ENCODE peak calls at places on chromosomes 12 and 14, in seven cellular contexts. One of them, this sample, is unnamed.

GRCh38 chr12:50505945-50506344 is 1.2 kb downstream of the DIP2B start:
- DNase-seq in HFFc6: no peak
- DNase-seq in neural crest cell: no peak
- DNase-seq in CD8-positive, alpha-beta T cell: no peak
- DNase-seq in H1: no peak
- DNase-seq in HFF-Myc: no peak
- DNase-seq in left ventricle myocardium inferior: no peak
- DNase-seq in this sample: no peak

GRCh38 chr12:6084261-6084968 is 40.1 kb downstream of the VWF start:
- DNase-seq in left ventricle myocardium inferior: no peak
- DNase-seq in neural crest cell: peak
- DNase-seq in HFF-Myc: peak
- DNase-seq in H1: no peak
- DNase-seq in CD8-positive, alpha-beta T cell: no peak
- DNase-seq in HFFc6: peak
- DNase-seq in this sample: peak

GRCh38 chr12:108363565-108363964 is 24.5 kb upstream of the CMKLR1 start:
- DNase-seq in HFF-Myc: no peak
- DNase-seq in neural crest cell: no peak
- DNase-seq in HFFc6: no peak
- DNase-seq in left ventricle myocardium inferior: no peak
- DNase-seq in H1: no peak
- DNase-seq in CD8-positive, alpha-beta T cell: no peak
- DNase-seq in this sample: no peak

GRCh38 chr12:4114986-4115385 is 158.6 kb upstream of the CCND2 start:
- DNase-seq in HFFc6: no peak
- DNase-seq in neural crest cell: no peak
- DNase-seq in CD8-positive, alpha-beta T cell: no peak
- DNase-seq in left ventricle myocardium inferior: no peak
- DNase-seq in HFF-Myc: no peak
- DNase-seq in H1: no peak
- DNase-seq in this sample: no peak

GRCh38 chr12:76201316-76201715 is 116.8 kb upstream of the NAP1L1 start:
- DNase-seq in neural crest cell: no peak
- DNase-seq in H1: no peak
- DNase-seq in CD8-positive, alpha-beta T cell: no peak
- DNase-seq in left ventricle myocardium inferior: no peak
- DNase-seq in HFFc6: no peak
- DNase-seq in HFF-Myc: no peak
- DNase-seq in this sample: no peak

GRCh38 chr12:110252716-110253115 is 28.3 kb upstream of the ATP2A2 start:
- DNase-seq in neural crest cell: no peak
- DNase-seq in HFFc6: no peak
- DNase-seq in HFF-Myc: no peak
- DNase-seq in left ventricle myocardium inferior: peak
- DNase-seq in CD8-positive, alpha-beta T cell: no peak
- DNase-seq in H1: no peak
- DNase-seq in this sample: no peak

GRCh38 chr14:22472935-22473854 is 115.8 kb downstream of the DAD1 start:
- DNase-seq in left ventricle myocardium inferior: no peak
- DNase-seq in H1: no peak
- DNase-seq in neural crest cell: peak
- DNase-seq in CD8-positive, alpha-beta T cell: no peak
- DNase-seq in HFFc6: no peak
- DNase-seq in HFF-Myc: no peak
- DNase-seq in this sample: no peak

GRCh38 chr12:5022465-5023061 is 21.1 kb upstream of the KCNA5 start:
- DNase-seq in H1: peak
- DNase-seq in HFF-Myc: no peak
- DNase-seq in neural crest cell: peak
- DNase-seq in left ventricle myocardium inferior: no peak
- DNase-seq in CD8-positive, alpha-beta T cell: no peak
- DNase-seq in HFFc6: no peak
- DNase-seq in this sample: peak

GRCh38 chr12:119247007-119247719 is 68.4 kb downstream of the HSPB8 start:
- DNase-seq in HFFc6: no peak
- DNase-seq in H1: no peak
- DNase-seq in HFF-Myc: no peak
- DNase-seq in neural crest cell: no peak
- DNase-seq in left ventricle myocardium inferior: no peak
- DNase-seq in CD8-positive, alpha-beta T cell: no peak
- DNase-seq in this sample: no peak

GRCh38 chr12:116346222-116346621 is 68.7 kb upstream of the MED13L start:
- DNase-seq in neural crest cell: no peak
- DNase-seq in CD8-positive, alpha-beta T cell: no peak
- DNase-seq in HFF-Myc: no peak
- DNase-seq in H1: no peak
- DNase-seq in left ventricle myocardium inferior: no peak
- DNase-seq in HFFc6: no peak
- DNase-seq in this sample: no peak

GRCh38 chr12:108995370-108995992 is 25.4 kb downstream of the SVOP start:
- DNase-seq in neural crest cell: no peak
- DNase-seq in HFF-Myc: no peak
- DNase-seq in HFFc6: no peak
- DNase-seq in H1: no peak
- DNase-seq in left ventricle myocardium inferior: no peak
- DNase-seq in CD8-positive, alpha-beta T cell: no peak
- DNase-seq in this sample: no peak

GRCh38 chr14:52275372-52275771 is 7.9 kb downstream of the PTGDR start:
- DNase-seq in H1: no peak
- DNase-seq in HFF-Myc: no peak
- DNase-seq in left ventricle myocardium inferior: no peak
- DNase-seq in CD8-positive, alpha-beta T cell: no peak
- DNase-seq in neural crest cell: no peak
- DNase-seq in HFFc6: no peak
- DNase-seq in this sample: no peak

GRCh38 chr12:1302471-1302870 is 291.9 kb downstream of the FBXL14 start:
- DNase-seq in neural crest cell: no peak
- DNase-seq in H1: no peak
- DNase-seq in CD8-positive, alpha-beta T cell: no peak
- DNase-seq in HFF-Myc: no peak
- DNase-seq in left ventricle myocardium inferior: no peak
- DNase-seq in HFFc6: no peak
- DNase-seq in this sample: no peak

GRCh38 chr12:103716517-103717196 is 124.4 kb downstream of the NT5DC3 start:
- DNase-seq in CD8-positive, alpha-beta T cell: no peak
- DNase-seq in HFF-Myc: no peak
- DNase-seq in left ventricle myocardium inferior: no peak
- DNase-seq in neural crest cell: no peak
- DNase-seq in HFFc6: no peak
- DNase-seq in H1: no peak
- DNase-seq in this sample: no peak

GRCh38 chr12:103715494-103715893 is 125.5 kb downstream of the NT5DC3 start:
- DNase-seq in HFF-Myc: no peak
- DNase-seq in left ventricle myocardium inferior: no peak
- DNase-seq in H1: no peak
- DNase-seq in HFFc6: no peak
- DNase-seq in CD8-positive, alpha-beta T cell: no peak
- DNase-seq in neural crest cell: no peak
- DNase-seq in this sample: no peak

DNA sequence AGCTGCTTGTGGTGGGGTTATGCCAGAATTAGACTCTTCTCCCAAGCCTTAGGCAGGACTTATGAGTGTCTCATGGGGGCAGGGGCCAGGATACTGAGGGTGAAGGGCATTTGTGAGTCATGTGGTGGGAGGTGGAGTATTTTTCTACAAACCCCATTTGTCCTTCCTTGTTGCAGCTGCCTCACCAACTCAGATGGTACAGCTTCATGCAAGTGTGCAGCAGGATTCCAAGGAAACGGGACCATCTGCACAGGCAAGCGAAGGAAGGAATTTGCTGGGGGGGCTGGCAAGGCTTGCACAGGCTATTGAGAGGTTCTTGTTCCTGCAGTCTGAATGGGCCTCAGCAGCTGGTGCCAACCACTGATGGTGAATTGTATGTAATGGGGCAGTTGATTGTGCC is 125.1 kb downstream of the STAB2 start:
- DNase-seq in left ventricle myocardium inferior: no peak
- DNase-seq in neural crest cell: no peak
- DNase-seq in HFFc6: no peak
- DNase-seq in CD8-positive, alpha-beta T cell: no peak
- DNase-seq in H1: no peak
- DNase-seq in HFF-Myc: no peak
- DNase-seq in this sample: no peak
- TF ChIP-seq CTCF in left ventricle myocardium inferior: no peak
- TF ChIP-seq CTCF in neural crest cell: no peak
- TF ChIP-seq CTCF in HFFc6: no peak
- TF ChIP-seq CTCF in CD8-positive, alpha-beta T cell: no peak
- TF ChIP-seq CTCF in H1: no peak
- TF ChIP-seq CTCF in HFF-Myc: no peak
- TF ChIP-seq CTCF in this sample: no peak

GRCh38 chr12:70733385-70733784 is 96.2 kb upstream of the PTPRB start:
- DNase-seq in H1: peak
- DNase-seq in HFFc6: peak
- DNase-seq in HFF-Myc: peak
- DNase-seq in neural crest cell: peak
- DNase-seq in left ventricle myocardium inferior: no peak
- DNase-seq in CD8-positive, alpha-beta T cell: no peak
- DNase-seq in this sample: no peak
- TF ChIP-seq CTCF in H1: no peak
- TF ChIP-seq CTCF in HFFc6: peak
- TF ChIP-seq CTCF in HFF-Myc: peak
- TF ChIP-seq CTCF in neural crest cell: peak
- TF ChIP-seq CTCF in left ventricle myocardium inferior: peak
- TF ChIP-seq CTCF in CD8-positive, alpha-beta T cell: peak
- TF ChIP-seq CTCF in this sample: peak

GRCh38 chr12:113098428-113099028 is 37.0 kb downstream of the RASAL1 start:
- DNase-seq in HFFc6: peak
- DNase-seq in HFF-Myc: peak
- DNase-seq in CD8-positive, alpha-beta T cell: peak
- DNase-seq in left ventricle myocardium inferior: peak
- DNase-seq in H1: peak
- DNase-seq in neural crest cell: peak
- DNase-seq in this sample: peak
- TF ChIP-seq CTCF in HFFc6: peak
- TF ChIP-seq CTCF in HFF-Myc: peak
- TF ChIP-seq CTCF in CD8-positive, alpha-beta T cell: peak
- TF ChIP-seq CTCF in left ventricle myocardium inferior: peak
- TF ChIP-seq CTCF in H1: peak
- TF ChIP-seq CTCF in neural crest cell: peak
- TF ChIP-seq CTCF in this sample: peak

DNA sequence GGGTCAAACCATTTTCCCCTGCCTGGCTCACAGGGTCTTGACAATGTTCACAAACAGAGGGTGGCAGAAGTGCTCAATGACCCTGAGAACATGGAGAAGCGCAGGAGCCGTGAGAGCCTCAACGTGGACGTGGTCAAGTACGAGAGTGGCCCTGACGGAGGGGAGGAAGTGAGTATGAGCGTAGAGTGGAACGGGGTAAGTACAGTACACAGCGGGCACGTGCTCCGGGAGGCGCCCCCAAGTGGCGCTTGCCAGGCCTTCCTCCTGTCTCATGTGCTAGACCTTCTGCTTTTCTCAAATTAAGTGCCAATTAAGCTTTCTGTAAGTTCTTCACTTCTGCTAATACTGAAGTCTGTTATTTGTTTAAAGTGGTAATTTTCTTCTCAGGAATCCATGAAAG is 35.9 kb downstream of the XRCC3 start:
- DNase-seq in HFF-Myc: peak
- DNase-seq in CD8-positive, alpha-beta T cell: peak
- DNase-seq in left ventricle myocardium inferior: no peak
- DNase-seq in HFFc6: no peak
- DNase-seq in H1: no peak
- DNase-seq in neural crest cell: no peak
- DNase-seq in this sample: no peak
- TF ChIP-seq CTCF in HFF-Myc: peak
- TF ChIP-seq CTCF in CD8-positive, alpha-beta T cell: peak
- TF ChIP-seq CTCF in left ventricle myocardium inferior: peak
- TF ChIP-seq CTCF in HFFc6: peak
- TF ChIP-seq CTCF in H1: peak
- TF ChIP-seq CTCF in neural crest cell: peak
- TF ChIP-seq CTCF in this sample: peak

GRCh38 chr12:124612392-124612680 is 44.9 kb upstream of the NCOR2 start:
- DNase-seq in HFF-Myc: no peak
- DNase-seq in HFFc6: no peak
- DNase-seq in H1: no peak
- DNase-seq in CD8-positive, alpha-beta T cell: no peak
- DNase-seq in neural crest cell: no peak
- DNase-seq in left ventricle myocardium inferior: no peak
- DNase-seq in this sample: no peak
- TF ChIP-seq CTCF in HFF-Myc: no peak
- TF ChIP-seq CTCF in HFFc6: no peak
- TF ChIP-seq CTCF in H1: no peak
- TF ChIP-seq CTCF in CD8-positive, alpha-beta T cell: no peak
- TF ChIP-seq CTCF in neural crest cell: no peak
- TF ChIP-seq CTCF in left ventricle myocardium inferior: no peak
- TF ChIP-seq CTCF in this sample: no peak

GRCh38 chr14:103542545-103543088 is 13.6 kb downstream of the TRMT61A start:
- DNase-seq in H1: no peak
- DNase-seq in neural crest cell: peak
- DNase-seq in HFF-Myc: no peak
- DNase-seq in HFFc6: no peak
- DNase-seq in CD8-positive, alpha-beta T cell: no peak
- DNase-seq in left ventricle myocardium inferior: peak
- DNase-seq in this sample: peak
- TF ChIP-seq CTCF in H1: no peak
- TF ChIP-seq CTCF in neural crest cell: no peak
- TF ChIP-seq CTCF in HFF-Myc: no peak
- TF ChIP-seq CTCF in HFFc6: no peak
- TF ChIP-seq CTCF in CD8-positive, alpha-beta T cell: no peak
- TF ChIP-seq CTCF in left ventricle myocardium inferior: no peak
- TF ChIP-seq CTCF in this sample: no peak

This sample was measured in glutamatergic neuron.